ENCODE peak calls at places on chromosome X, in six cellular contexts. One of them, this sample, is unnamed. For H3K4me1, the result is how much of the 10 kb centered on the place peaks cover.

GRCh38 chrX:19906293-19906692 is 18.9 kb upstream of the SH3KBP1 start:
- DNase-seq in psoas muscle: no peak
- DNase-seq in gastrocnemius medialis: no peak
- DNase-seq in tibial artery: no peak
- DNase-seq in upper lobe of left lung: no peak
- DNase-seq in IMR-90: no peak
- DNase-seq in this sample: no peak

GRCh38 chrX:154490414-154491083 is at the start of gene SLC10A3:
- DNase-seq in psoas muscle: peak
- DNase-seq in gastrocnemius medialis: peak
- DNase-seq in tibial artery: peak
- DNase-seq in upper lobe of left lung: peak
- DNase-seq in IMR-90: peak
- DNase-seq in this sample: peak

GRCh38 chrX:2484721-2485459 is 15.9 kb downstream of the DHRSX start:
- DNase-seq in psoas muscle: no peak
- DNase-seq in gastrocnemius medialis: no peak
- DNase-seq in tibial artery: peak
- DNase-seq in upper lobe of left lung: no peak
- DNase-seq in IMR-90: peak
- DNase-seq in this sample: no peak

GRCh38 chrX:104618106-104618895 is 52.3 kb downstream of the IL1RAPL2 start:
- DNase-seq in psoas muscle: no peak
- DNase-seq in gastrocnemius medialis: no peak
- DNase-seq in tibial artery: no peak
- DNase-seq in upper lobe of left lung: no peak
- DNase-seq in IMR-90: no peak
- DNase-seq in this sample: no peak

GRCh38 chrX:49627030-49627777 is 28.4 kb downstream of the GAGE1 start:
- DNase-seq in psoas muscle: no peak
- DNase-seq in gastrocnemius medialis: no peak
- DNase-seq in tibial artery: no peak
- DNase-seq in upper lobe of left lung: no peak
- DNase-seq in IMR-90: no peak
- DNase-seq in this sample: no peak

GRCh38 chrX:43870758-43871419 is 11.4 kb downstream of the MAOB start:
- DNase-seq in psoas muscle: no peak
- DNase-seq in gastrocnemius medialis: no peak
- DNase-seq in tibial artery: no peak
- DNase-seq in upper lobe of left lung: no peak
- DNase-seq in IMR-90: no peak
- DNase-seq in this sample: no peak

GRCh38 chrX:103613362-103613761 is 5.6 kb downstream of the TCEAL3 start:
- DNase-seq in psoas muscle: no peak
- DNase-seq in gastrocnemius medialis: no peak
- DNase-seq in tibial artery: no peak
- DNase-seq in upper lobe of left lung: no peak
- DNase-seq in IMR-90: peak
- DNase-seq in this sample: no peak

GRCh38 chrX:40152706-40153334 is 55.1 kb upstream of the BCOR start:
- DNase-seq in psoas muscle: peak
- DNase-seq in gastrocnemius medialis: no peak
- DNase-seq in tibial artery: peak
- DNase-seq in upper lobe of left lung: peak
- DNase-seq in IMR-90: no peak
- DNase-seq in this sample: no peak

GRCh38 chrX:79100791-79101484 is 43.5 kb upstream of the GPR174 start:
- DNase-seq in psoas muscle: no peak
- DNase-seq in gastrocnemius medialis: no peak
- DNase-seq in tibial artery: no peak
- DNase-seq in upper lobe of left lung: no peak
- DNase-seq in IMR-90: no peak
- DNase-seq in this sample: no peak

GRCh38 chrX:116317409-116317808 is 119.0 kb upstream of the SLC6A14 start:
- DNase-seq in psoas muscle: no peak
- DNase-seq in gastrocnemius medialis: no peak
- DNase-seq in tibial artery: no peak
- DNase-seq in upper lobe of left lung: peak
- DNase-seq in IMR-90: no peak
- DNase-seq in this sample: no peak

GRCh38 chrX:30488092-30488491 is 89.5 kb downstream of the TASL start:
- DNase-seq in psoas muscle: no peak
- DNase-seq in gastrocnemius medialis: no peak
- DNase-seq in tibial artery: no peak
- DNase-seq in upper lobe of left lung: no peak
- DNase-seq in IMR-90: peak
- DNase-seq in this sample: no peak

GRCh38 chrX:14673764-14674163 is 144.4 kb downstream of the GLRA2 start:
- DNase-seq in psoas muscle: no peak
- DNase-seq in gastrocnemius medialis: no peak
- DNase-seq in tibial artery: no peak
- DNase-seq in upper lobe of left lung: no peak
- DNase-seq in IMR-90: peak
- DNase-seq in this sample: no peak

GRCh38 chrX:80174925-80175574 is 160.5 kb downstream of the TBX22 start:
- DNase-seq in psoas muscle: peak
- DNase-seq in gastrocnemius medialis: no peak
- DNase-seq in tibial artery: peak
- DNase-seq in upper lobe of left lung: no peak
- DNase-seq in IMR-90: no peak
- DNase-seq in this sample: no peak

GRCh38 chrX:154012336-154012991 is 7.2 kb downstream of the IRAK1 start:
- DNase-seq in psoas muscle: peak
- DNase-seq in gastrocnemius medialis: no peak
- DNase-seq in tibial artery: no peak
- DNase-seq in upper lobe of left lung: peak
- DNase-seq in IMR-90: no peak
- DNase-seq in this sample: no peak

GRCh38 chrX:1099146-1099770 is 113.2 kb downstream of the CRLF2 start:
- DNase-seq in psoas muscle: no peak
- DNase-seq in gastrocnemius medialis: no peak
- DNase-seq in tibial artery: no peak
- DNase-seq in upper lobe of left lung: no peak
- DNase-seq in IMR-90: no peak
- DNase-seq in this sample: no peak

GRCh38 chrX:134718329-134719317 is 60.4 kb upstream of the PLAC1 start:
- DNase-seq in psoas muscle: peak
- DNase-seq in gastrocnemius medialis: peak
- DNase-seq in tibial artery: no peak
- DNase-seq in upper lobe of left lung: peak
- DNase-seq in IMR-90: peak
- DNase-seq in this sample: no peak

GRCh38 chrX:122641136-122641535 is 542.9 kb upstream of the GRIA3 start:
- DNase-seq in psoas muscle: no peak
- DNase-seq in gastrocnemius medialis: no peak
- DNase-seq in tibial artery: no peak
- DNase-seq in upper lobe of left lung: no peak
- DNase-seq in IMR-90: no peak
- DNase-seq in this sample: no peak

GRCh38 chrX:33840176-33840575 is 291.9 kb downstream of the FAM47A start:
- DNase-seq in psoas muscle: no peak
- DNase-seq in gastrocnemius medialis: no peak
- DNase-seq in tibial artery: no peak
- DNase-seq in upper lobe of left lung: no peak
- DNase-seq in IMR-90: no peak
- DNase-seq in this sample: no peak

GRCh38 chrX:20144491-20144890 is 2.9 kb upstream of the EIF1AX start:
- DNase-seq in psoas muscle: no peak
- DNase-seq in gastrocnemius medialis: no peak
- DNase-seq in tibial artery: no peak
- DNase-seq in upper lobe of left lung: no peak
- DNase-seq in IMR-90: peak
- DNase-seq in this sample: no peak

GRCh38 chrX:111168314-111168713 is 72.3 kb downstream of the PAK3 start:
- DNase-seq in psoas muscle: no peak
- DNase-seq in gastrocnemius medialis: no peak
- DNase-seq in tibial artery: no peak
- DNase-seq in upper lobe of left lung: no peak
- DNase-seq in IMR-90: peak
- DNase-seq in this sample: no peak

GRCh38 chrX:12984629-12985303 is 9.9 kb downstream of the TMSB4X start:
- DNase-seq in psoas muscle: no peak
- DNase-seq in gastrocnemius medialis: no peak
- DNase-seq in tibial artery: no peak
- DNase-seq in upper lobe of left lung: no peak
- DNase-seq in IMR-90: peak
- DNase-seq in this sample: no peak

DNA sequence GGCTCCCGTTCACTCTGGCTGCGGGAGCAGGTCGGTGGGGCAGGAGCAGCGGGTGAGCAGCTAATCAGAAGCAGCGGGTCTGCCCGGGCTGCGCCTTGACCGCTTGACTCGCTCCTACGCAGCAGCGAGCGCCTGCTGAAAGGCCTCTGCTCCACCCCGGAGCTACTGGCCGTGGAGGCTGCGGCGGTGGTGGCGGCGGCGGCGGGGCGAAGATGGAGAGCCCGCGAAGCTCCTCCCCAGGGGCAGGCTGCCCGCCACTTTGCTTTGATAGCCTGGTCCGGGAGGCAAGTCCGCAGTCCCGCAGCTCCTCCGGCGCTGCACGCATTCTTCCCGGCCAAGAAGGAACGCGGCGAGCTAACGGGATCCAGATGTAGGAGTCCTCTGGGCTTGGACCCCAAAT is 36.7 kb downstream of the PJA1 start:
- DNase-seq in psoas muscle: no peak
- DNase-seq in gastrocnemius medialis: no peak
- DNase-seq in tibial artery: peak
- DNase-seq in upper lobe of left lung: no peak
- DNase-seq in IMR-90: no peak
- DNase-seq in this sample: no peak
- H3K4me3 ChIP-seq in psoas muscle: peak
- H3K4me3 ChIP-seq in gastrocnemius medialis: peak
- H3K4me3 ChIP-seq in tibial artery: peak
- H3K4me3 ChIP-seq in upper lobe of left lung: no peak
- H3K4me3 ChIP-seq in IMR-90: no peak
- H3K4me3 ChIP-seq in this sample: peak

DNA sequence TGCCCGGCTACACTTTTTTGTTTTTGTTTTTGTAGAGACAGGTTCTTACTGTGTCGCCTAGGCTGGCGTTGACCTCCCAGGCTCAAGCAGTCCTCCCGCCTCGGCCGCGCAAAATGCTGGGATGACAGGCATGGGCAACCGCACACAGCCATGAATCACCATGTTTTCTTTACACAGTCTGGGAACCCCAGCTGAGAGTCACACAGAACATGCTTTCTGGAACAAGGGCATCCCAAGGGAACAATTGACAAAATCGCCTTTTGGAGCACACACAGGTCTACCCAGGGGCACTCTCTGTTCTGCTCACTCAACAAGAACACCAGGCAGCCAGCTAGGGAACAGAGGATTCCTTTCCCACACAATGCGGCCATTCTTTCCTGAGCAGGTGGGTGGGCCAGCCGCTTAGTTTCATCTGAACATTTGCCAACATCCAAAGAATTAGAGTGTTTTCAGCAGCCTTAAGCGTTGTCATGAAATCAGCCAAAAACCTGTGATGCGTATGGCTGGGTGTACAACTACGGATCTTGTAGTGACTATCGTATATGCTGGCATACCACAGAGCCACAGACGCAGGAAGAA is 15.7 kb downstream of the PRKX start:
- DNase-seq in psoas muscle: no peak
- DNase-seq in gastrocnemius medialis: peak
- DNase-seq in tibial artery: peak
- DNase-seq in upper lobe of left lung: no peak
- DNase-seq in IMR-90: peak
- DNase-seq in this sample: no peak
- H3K27ac ChIP-seq in psoas muscle: no peak
- H3K27ac ChIP-seq in gastrocnemius medialis: peak
- H3K27ac ChIP-seq in tibial artery: peak
- H3K27ac ChIP-seq in upper lobe of left lung: peak
- H3K27ac ChIP-seq in IMR-90: no peak
- H3K27ac ChIP-seq in this sample: peak

GRCh38 chrX:129761596-129761995 is 18.2 kb upstream of the SASH3 start:
- DNase-seq in psoas muscle: peak
- DNase-seq in gastrocnemius medialis: no peak
- DNase-seq in tibial artery: no peak
- DNase-seq in upper lobe of left lung: no peak
- DNase-seq in IMR-90: no peak
- DNase-seq in this sample: no peak

GRCh38 chrX:129762448-129762847 is 17.3 kb upstream of the SASH3 start:
- DNase-seq in psoas muscle: peak
- DNase-seq in gastrocnemius medialis: no peak
- DNase-seq in tibial artery: no peak
- DNase-seq in upper lobe of left lung: no peak
- DNase-seq in IMR-90: no peak
- DNase-seq in this sample: no peak

GRCh38 chrX:129760155-129760554 is 19.6 kb upstream of the SASH3 start:
- DNase-seq in psoas muscle: peak
- DNase-seq in gastrocnemius medialis: no peak
- DNase-seq in tibial artery: no peak
- DNase-seq in upper lobe of left lung: no peak
- DNase-seq in IMR-90: no peak
- DNase-seq in this sample: no peak

GRCh38 chrX:129760981-129761380 is 18.8 kb upstream of the SASH3 start:
- DNase-seq in psoas muscle: peak
- DNase-seq in gastrocnemius medialis: no peak
- DNase-seq in tibial artery: no peak
- DNase-seq in upper lobe of left lung: no peak
- DNase-seq in IMR-90: no peak
- DNase-seq in this sample: no peak

GRCh38 chrX:129763666-129764065 is 16.1 kb upstream of the SASH3 start:
- DNase-seq in psoas muscle: no peak
- DNase-seq in gastrocnemius medialis: no peak
- DNase-seq in tibial artery: no peak
- DNase-seq in upper lobe of left lung: no peak
- DNase-seq in IMR-90: no peak
- DNase-seq in this sample: no peak
- H3K4me1 ChIP-seq in psoas muscle: under half
- H3K4me1 ChIP-seq in gastrocnemius medialis: under half
- H3K4me1 ChIP-seq in tibial artery: under half
- H3K4me1 ChIP-seq in upper lobe of left lung: under half
- H3K4me1 ChIP-seq in IMR-90: under half
- H3K4me1 ChIP-seq in this sample: under half

DNA sequence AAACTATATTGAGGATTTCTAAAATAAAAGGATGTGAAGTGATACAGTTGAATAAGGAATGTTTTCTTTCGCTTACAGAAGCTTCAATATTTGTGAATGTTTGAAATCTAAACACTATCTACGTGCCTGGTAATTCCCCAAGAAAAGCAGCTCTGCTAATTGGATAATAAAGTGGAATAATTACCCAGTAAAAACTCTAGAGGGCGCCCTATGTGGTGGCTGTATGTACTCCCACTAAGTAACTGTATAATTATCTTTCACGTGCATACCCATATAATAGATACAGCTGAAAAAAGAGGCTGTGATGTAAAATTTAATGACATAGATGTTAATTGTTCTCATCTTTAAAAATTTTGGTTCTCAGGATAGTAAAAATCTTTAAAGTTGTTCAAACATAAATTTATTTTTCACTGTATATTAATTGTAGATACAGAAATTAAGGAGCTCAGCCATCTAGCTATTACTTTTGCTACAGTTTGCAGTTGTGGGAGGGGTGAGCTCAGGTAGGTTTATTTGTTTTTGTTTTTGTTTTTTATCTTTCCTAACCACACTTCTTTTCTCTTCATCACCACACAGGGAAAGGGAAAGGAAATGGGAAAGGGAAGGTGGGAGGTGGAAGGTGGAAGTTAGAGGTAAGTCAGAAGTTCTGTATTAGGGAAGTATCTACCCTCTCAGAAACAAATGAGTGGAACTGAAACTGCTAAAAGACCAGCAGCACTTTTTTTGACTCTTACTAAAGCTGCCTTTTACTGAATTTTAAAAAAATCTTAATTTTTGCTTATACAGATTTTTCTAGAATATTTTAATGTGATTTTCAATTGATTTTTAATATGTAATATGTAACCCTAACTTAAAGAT is 151.7 kb upstream of the RPS6KA6 start:
- DNase-seq in psoas muscle: no peak
- DNase-seq in gastrocnemius medialis: no peak
- DNase-seq in tibial artery: no peak
- DNase-seq in upper lobe of left lung: no peak
- DNase-seq in IMR-90: peak
- DNase-seq in this sample: no peak
- H3K4me3 ChIP-seq in psoas muscle: no peak
- H3K4me3 ChIP-seq in gastrocnemius medialis: no peak
- H3K4me3 ChIP-seq in tibial artery: no peak
- H3K4me3 ChIP-seq in upper lobe of left lung: no peak
- H3K4me3 ChIP-seq in IMR-90: no peak
- H3K4me3 ChIP-seq in this sample: no peak